ENCODE peak calls at places on chromosomes 2 and 18, in seven cellular contexts. N is NCI-H1105; I is NCI-H345; Z is CD4-positive, CD25-positive, alpha-beta regulatory T cell; S is GM23338; F is cardiac fibroblast; P is CD8-positive, alpha-beta T cell. Q is an unnamed sample.

GRCh38 chr2:28068098-28068497 is 177.6 kb downstream of the BABAM2 start:
- DNase-seq in F (no peak), I (no peak), Z (no peak), N (no peak), P (no peak), S (no peak), Q (no peak)

GRCh38 chr2:535222-535621 is 142.0 kb downstream of the TMEM18 start:
- DNase-seq in I (no peak), P (no peak), Z (no peak), F (no peak), N (no peak), S (no peak), Q (no peak)

GRCh38 chr2:137910641-137911040 is 53.6 kb upstream of the HNMT start:
- DNase-seq in I (no peak), P (no peak), Z (no peak), F (peak; percentile 51), N (no peak), S (peak; percentile 38), Q (no peak)

GRCh38 chr18:39839782-39840181 is 2115.3 kb upstream of the PIK3C3 start:
- DNase-seq in F (peak; percentile 18), Z (no peak), I (no peak), S (no peak), P (no peak), N (no peak), Q (no peak)

GRCh38 chr2:165467921-165468320 is 1.6 kb upstream of the CSRNP3 start:
- DNase-seq in F (no peak), N (no peak), S (peak; percentile 54), I (no peak), P (no peak), Z (no peak), Q (no peak)

GRCh38 chr2:98552499-98553179 is 55.7 kb downstream of the COA5 start:
- DNase-seq in N (no peak), S (no peak), F (peak; percentile 4), Z (no peak), P (no peak), I (no peak), Q (no peak)

GRCh38 chr2:105363192-105363591 is 25.9 kb downstream of the C2orf49 start:
- DNase-seq in S (no peak), I (no peak), Z (no peak), N (no peak), P (no peak), F (no peak), Q (no peak)

GRCh38 chr2:232494542-232494941 is 6.9 kb upstream of the ECEL1 start:
- DNase-seq in Z (no peak), N (no peak), F (no peak), P (no peak), I (no peak), S (no peak), Q (peak; percentile 68)

GRCh38 chr2:205706769-205707375 is 24.6 kb downstream of the NRP2 start:
- DNase-seq in P (peak; percentile 19), S (no peak), Z (no peak), F (peak; percentile 85), I (peak; percentile 9), N (no peak), Q (no peak)

GRCh38 chr2:173914055-173914922 is 50.9 kb downstream of the SP3 start:
- DNase-seq in F (no peak), Z (no peak), S (peak; percentile 14), P (no peak), I (no peak), N (no peak), Q (no peak)

GRCh38 chr2:1614564-1614963 is 129.8 kb downstream of the PXDN start:
- DNase-seq in S (peak; percentile 21), I (no peak), P (no peak), Z (no peak), N (no peak), F (no peak), Q (no peak)

GRCh38 chr2:41068740-41069139 is 616.9 kb upstream of the SLC8A1 start:
- DNase-seq in N (no peak), P (no peak), F (no peak), Z (no peak), S (no peak), I (peak; percentile 49), Q (no peak)

GRCh38 chr18:3803350-3803749 is 353.4 kb downstream of the TGIF1 start:
- DNase-seq in P (no peak), N (no peak), I (no peak), F (no peak), Z (no peak), S (no peak), Q (no peak)

GRCh38 chr2:62014102-62014501 is 108.6 kb downstream of the COMMD1 start:
- DNase-seq in P (no peak), Z (no peak), F (peak; percentile 94), N (no peak), I (no peak), S (peak; percentile 22), Q (peak; percentile 34)

GRCh38 chr2:196427996-196428634 is 211.4 kb upstream of the CCDC150 start:
- DNase-seq in I (no peak), P (no peak), Z (no peak), F (peak; percentile 55), S (no peak), N (no peak), Q (no peak)

GRCh38 chr2:183250061-183250460 is 125.8 kb downstream of the NUP35 start:
- DNase-seq in P (no peak), N (no peak), F (no peak), Z (no peak), S (no peak), I (no peak), Q (no peak)

GRCh38 chr2:165251361-165251760 is 12.1 kb downstream of the SCN2A start:
- DNase-seq in F (no peak), P (no peak), Z (no peak), N (peak; percentile 29), S (no peak), I (no peak), Q (no peak)

GRCh38 chr2:240112914-240113690 is 23.0 kb downstream of the COPS9 start:
- DNase-seq in I (no peak), P (no peak), F (no peak), Z (no peak), S (peak; percentile 67), N (no peak), Q (no peak)

GRCh38 chr2:222299926-222300724 is 1.3 kb upstream of the PAX3 start:
- DNase-seq in F (no peak), I (no peak), S (peak; percentile 47), Z (no peak), N (no peak), P (no peak), Q (no peak)

GRCh38 chr2:210524533-210524932 is 31.9 kb upstream of the CPS1 start:
- DNase-seq in S (no peak), Z (no peak), F (no peak), I (no peak), N (no peak), P (no peak), Q (no peak)

Q was measured in left lung.